ENCODE peak calls at places on chromosomes 13 and 19, in five cellular contexts. One of them, this sample, is unnamed.
A peak's percentile ranks its signal among the peaks of the same experiment; 100 is the strongest.

GRCh38 chr13:111371211-111371610 is 50.8 kb downstream of the TEX29 start:
- DNase-seq in A549: no peak
- DNase-seq in GM12878: no peak
- DNase-seq in K562: no peak
- DNase-seq in HepG2: no peak
- DNase-seq in this sample: no peak

GRCh38 chr19:34506026-34506370 is 24.4 kb downstream of the WTIP start:
- DNase-seq in A549: no peak
- DNase-seq in GM12878: no peak
- DNase-seq in K562: no peak
- DNase-seq in HepG2: no peak
- DNase-seq in this sample: no peak

GRCh38 chr13:64639206-64639605 is 2590.9 kb downstream of the PCDH9 start:
- DNase-seq in A549: no peak
- DNase-seq in GM12878: no peak
- DNase-seq in K562: no peak
- DNase-seq in HepG2: no peak
- DNase-seq in this sample: no peak

GRCh38 chr13:26813626-26814348 is 53.2 kb upstream of the GPR12 start:
- DNase-seq in A549: no peak
- DNase-seq in GM12878: no peak
- DNase-seq in K562: no peak
- DNase-seq in HepG2: no peak
- DNase-seq in this sample: no peak

GRCh38 chr19:45357445-45357783 is 13.0 kb downstream of the ERCC2 start:
- DNase-seq in A549: no peak
- DNase-seq in GM12878: no peak
- DNase-seq in K562: no peak
- DNase-seq in HepG2: no peak
- DNase-seq in this sample: no peak

GRCh38 chr13:51759240-51759639 is 44.7 kb downstream of the DHRS12 start:
- DNase-seq in A549: no peak
- DNase-seq in GM12878: no peak
- DNase-seq in K562: no peak
- DNase-seq in HepG2: no peak
- DNase-seq in this sample: no peak

GRCh38 chr13:24261566-24261965 is 47.8 kb upstream of the C1QTNF9 start:
- DNase-seq in A549: no peak
- DNase-seq in GM12878: no peak
- DNase-seq in K562: no peak
- DNase-seq in HepG2: no peak
- DNase-seq in this sample: no peak

GRCh38 chr13:33537691-33538090 is 252.1 kb upstream of the STARD13 start:
- DNase-seq in A549: no peak
- DNase-seq in GM12878: no peak
- DNase-seq in K562: no peak
- DNase-seq in HepG2: no peak
- DNase-seq in this sample: no peak

GRCh38 chr19:17681505-17682125 is 6.5 kb downstream of the UNC13A start:
- DNase-seq in A549: no peak
- DNase-seq in GM12878: no peak
- DNase-seq in K562: peak; percentile 92
- DNase-seq in HepG2: no peak
- DNase-seq in this sample: peak; percentile 85

GRCh38 chr13:47420568-47420967 is 523.7 kb upstream of the HTR2A start:
- DNase-seq in A549: no peak
- DNase-seq in GM12878: no peak
- DNase-seq in K562: no peak
- DNase-seq in HepG2: no peak
- DNase-seq in this sample: no peak

GRCh38 chr13:44921931-44922758 is 67.1 kb downstream of the NUFIP1 start:
- DNase-seq in A549: peak; percentile 59
- DNase-seq in GM12878: no peak
- DNase-seq in K562: no peak
- DNase-seq in HepG2: peak; percentile 81
- DNase-seq in this sample: no peak

GRCh38 chr19:38433268-38433733 is at the start of gene RYR1:
- DNase-seq in A549: peak; percentile 95
- DNase-seq in GM12878: no peak
- DNase-seq in K562: peak; percentile 98
- DNase-seq in HepG2: no peak
- DNase-seq in this sample: peak; percentile 99

GRCh38 chr19:1438933-1439358 is 750 bp downstream of the RPS15 start:
- DNase-seq in A549: no peak
- DNase-seq in GM12878: no peak
- DNase-seq in K562: peak; percentile 56
- DNase-seq in HepG2: no peak
- DNase-seq in this sample: no peak

GRCh38 chr19:45507864-45508680 is 793 bp downstream of the VASP start:
- DNase-seq in A549: no peak
- DNase-seq in GM12878: no peak
- DNase-seq in K562: peak; percentile 57
- DNase-seq in HepG2: no peak
- DNase-seq in this sample: peak; percentile 86

GRCh38 chr19:23046743-23047142 is 43.8 kb upstream of the ZNF728 start:
- DNase-seq in A549: no peak
- DNase-seq in GM12878: no peak
- DNase-seq in K562: no peak
- DNase-seq in HepG2: no peak
- DNase-seq in this sample: no peak

GRCh38 chr19:8517551-8518442 is 3.8 kb upstream of the ZNF414 start:
- DNase-seq in A549: no peak
- DNase-seq in GM12878: no peak
- DNase-seq in K562: no peak
- DNase-seq in HepG2: no peak
- DNase-seq in this sample: no peak

GRCh38 chr13:24281188-24282008 is 28.0 kb upstream of the C1QTNF9 start:
- DNase-seq in A549: no peak
- DNase-seq in GM12878: no peak
- DNase-seq in K562: no peak
- DNase-seq in HepG2: no peak
- DNase-seq in this sample: no peak

GRCh38 chr13:73934215-73934623 is 200.0 kb downstream of the KLF12 start:
- DNase-seq in A549: no peak
- DNase-seq in GM12878: no peak
- DNase-seq in K562: no peak
- DNase-seq in HepG2: no peak
- DNase-seq in this sample: no peak

GRCh38 chr13:113650275-113650674 is 7.7 kb downstream of the ATP4B start:
- DNase-seq in A549: no peak
- DNase-seq in GM12878: no peak
- DNase-seq in K562: no peak
- DNase-seq in HepG2: no peak
- DNase-seq in this sample: no peak
- TF ChIP-seq JUNB in A549: no peak
- TF ChIP-seq JUNB in GM12878: no peak
- TF ChIP-seq JUNB in K562: no peak
- TF ChIP-seq JUNB in HepG2: no peak
- TF ChIP-seq JUNB in this sample: no peak

GRCh38 chr13:29456419-29456818 is 139.1 kb downstream of the SLC7A1 start:
- DNase-seq in A549: no peak
- DNase-seq in GM12878: no peak
- DNase-seq in K562: no peak
- DNase-seq in HepG2: no peak
- DNase-seq in this sample: no peak

GRCh38 chr13:29452773-29453574 is 142.5 kb downstream of the SLC7A1 start:
- DNase-seq in A549: no peak
- DNase-seq in GM12878: no peak
- DNase-seq in K562: no peak
- DNase-seq in HepG2: no peak
- DNase-seq in this sample: no peak

GRCh38 chr13:29453657-29454056 is 141.8 kb downstream of the SLC7A1 start:
- DNase-seq in A549: no peak
- DNase-seq in GM12878: no peak
- DNase-seq in K562: no peak
- DNase-seq in HepG2: no peak
- DNase-seq in this sample: no peak

GRCh38 chr13:29457299-29457698 is 138.2 kb downstream of the SLC7A1 start:
- DNase-seq in A549: no peak
- DNase-seq in GM12878: no peak
- DNase-seq in K562: no peak
- DNase-seq in HepG2: no peak
- DNase-seq in this sample: no peak

GRCh38 chr13:29454931-29455481 is 140.5 kb downstream of the SLC7A1 start:
- DNase-seq in A549: peak; percentile 4
- DNase-seq in GM12878: no peak
- DNase-seq in K562: peak; percentile 37
- DNase-seq in HepG2: peak; percentile 16
- DNase-seq in this sample: peak; percentile 63
- TF ChIP-seq JUNB in A549: no peak
- TF ChIP-seq JUNB in GM12878: no peak
- TF ChIP-seq JUNB in K562: no peak
- TF ChIP-seq JUNB in HepG2: no peak
- TF ChIP-seq JUNB in this sample: no peak

DNA sequence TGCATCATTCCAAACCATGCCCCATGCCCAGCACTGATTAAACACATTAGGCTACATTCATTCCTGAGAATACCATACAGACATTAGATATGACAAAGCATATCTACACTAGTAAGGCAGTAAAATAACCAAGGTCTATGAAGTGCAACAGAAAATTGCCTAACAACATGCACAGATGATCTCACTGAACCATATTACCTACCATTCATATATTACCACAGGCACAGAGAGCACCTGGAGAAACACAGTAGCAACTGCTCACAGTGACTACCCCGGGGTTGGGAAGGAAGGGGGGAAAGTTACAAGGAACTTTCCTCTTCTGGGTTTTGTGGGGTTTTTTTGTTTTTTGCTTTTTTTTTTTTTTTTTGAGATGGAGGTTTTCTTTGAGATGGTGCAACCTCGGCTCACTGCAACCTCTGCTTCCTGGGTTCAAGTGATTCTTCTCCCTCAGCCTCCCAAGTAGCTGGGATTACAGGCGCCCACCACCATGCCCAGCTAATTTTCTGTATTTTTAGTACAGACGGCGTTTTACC is 669.6 kb downstream of the UQCRFS1 start:
- DNase-seq in A549: no peak
- DNase-seq in GM12878: no peak
- DNase-seq in K562: no peak
- DNase-seq in HepG2: no peak
- DNase-seq in this sample: no peak
- TF ChIP-seq JUNB in A549: no peak
- TF ChIP-seq JUNB in GM12878: no peak
- TF ChIP-seq JUNB in K562: no peak
- TF ChIP-seq JUNB in HepG2: no peak
- TF ChIP-seq JUNB in this sample: no peak

GRCh38 chr19:18809149-18809978 is 18.3 kb upstream of the COMP start:
- DNase-seq in A549: no peak
- DNase-seq in GM12878: no peak
- DNase-seq in K562: no peak
- DNase-seq in HepG2: no peak
- DNase-seq in this sample: no peak
- TF ChIP-seq JUNB in A549: no peak
- TF ChIP-seq JUNB in GM12878: no peak
- TF ChIP-seq JUNB in K562: no peak
- TF ChIP-seq JUNB in HepG2: no peak
- TF ChIP-seq JUNB in this sample: no peak